ENCODE peak calls at places on chromosomes 6 and 20, in seven cellular contexts. P is AG08395; A is CD4-positive, CD25-positive, alpha-beta regulatory T cell; E is tibial artery; L is stimulated activated naive CD8-positive, alpha-beta T cell treated with anti-CD3 and anti-CD28 coated beads, Interleukin-15, amount 100 ng/mL, for 72 hours; D is Calu3; Z is iPS DF 6.9. Q is an unnamed sample.

GRCh38 chr20:57748601-57749130 is 38.9 kb upstream of the PMEPA1 start:
- DNase-seq in P (peak; percentile 93), A (no peak), E (peak; percentile 98), L (peak; percentile 39), D (peak; percentile 96), Z (no peak), Q (peak; percentile 93)

GRCh38 chr6:166554316-166554715 is 32.2 kb downstream of the RAMACL start:
- DNase-seq in P (no peak), A (no peak), E (no peak), L (no peak), D (no peak), Z (no peak), Q (no peak)

GRCh38 chr6:30974488-30975252 is 8.8 kb upstream of the MUC21 start:
- DNase-seq in P (no peak), A (no peak), E (no peak), L (no peak), D (no peak), Z (no peak), Q (no peak)

GRCh38 chr6:169165561-169166300 is 87.9 kb downstream of the THBS2 start:
- DNase-seq in P (no peak), A (no peak), E (peak; percentile 53), L (no peak), D (no peak), Z (no peak), Q (no peak)

GRCh38 chr6:49030621-49031020 is 432.4 kb downstream of the MMUT start:
- DNase-seq in P (no peak), A (no peak), E (no peak), L (no peak), D (no peak), Z (no peak), Q (no peak)

GRCh38 chr6:137791281-137792159 is 75.5 kb upstream of the TNFAIP3 start:
- DNase-seq in P (no peak), A (no peak), E (no peak), L (no peak), D (no peak), Z (no peak), Q (no peak)

GRCh38 chr20:2084703-2085102 is 16.9 kb upstream of the STK35 start:
- DNase-seq in P (peak; percentile 34), A (no peak), E (no peak), L (no peak), D (no peak), Z (no peak), Q (no peak)

GRCh38 chr6:152642578-152643375 is 5.6 kb upstream of the SYNE1 start:
- DNase-seq in P (peak; percentile 48), A (no peak), E (peak; percentile 65), L (peak; percentile 4), D (peak; percentile 59), Z (no peak), Q (peak; percentile 61)

GRCh38 chr6:82686719-82687118 is 323.1 kb downstream of the TPBG start:
- DNase-seq in P (no peak), A (no peak), E (no peak), L (no peak), D (no peak), Z (no peak), Q (no peak)

GRCh38 chr6:106666290-106667021 is 37.1 kb downstream of the QRSL1 start:
- DNase-seq in P (no peak), A (no peak), E (no peak), L (no peak), D (no peak), Z (peak; percentile 45), Q (no peak)

GRCh38 chr6:7912024-7912423 is 1.4 kb upstream of the TXNDC5 start:
- DNase-seq in P (no peak), A (no peak), E (no peak), L (no peak), D (no peak), Z (no peak), Q (peak; percentile 57)

GRCh38 chr6:32175711-32176475 is at the start of gene AGPAT1:
- DNase-seq in P (peak; percentile 99), A (peak; percentile 92), E (peak; percentile 99), L (peak; percentile 96), D (peak; percentile 100), Z (no peak), Q (peak; percentile 97)

GRCh38 chr6:140784573-140784972 is 1348.2 kb upstream of the GJE1 start:
- DNase-seq in P (no peak), A (no peak), E (no peak), L (no peak), D (no peak), Z (no peak), Q (peak; percentile 42)

GRCh38 chr6:27081188-27081587 is 166.3 kb upstream of the PRSS16 start:
- DNase-seq in P (no peak), A (no peak), E (no peak), L (no peak), D (no peak), Z (no peak), Q (no peak)

GRCh38 chr6:16747232-16748027 is 13.8 kb downstream of the ATXN1 start:
- DNase-seq in P (peak; percentile 66), A (no peak), E (no peak), L (no peak), D (no peak), Z (no peak), Q (peak; percentile 86)

GRCh38 chr6:29602564-29603361 is 17.8 kb downstream of the OR2H2 start:
- DNase-seq in P (no peak), A (no peak), E (no peak), L (no peak), D (peak; percentile 42), Z (no peak), Q (peak; percentile 46)

GRCh38 chr6:158879180-158879579 is 60.0 kb upstream of the EZR start:
- DNase-seq in P (no peak), A (no peak), E (no peak), L (no peak), D (no peak), Z (no peak), Q (no peak)

GRCh38 chr6:95599691-95600090 is 22.4 kb downstream of the MANEA start:
- DNase-seq in P (no peak), A (no peak), E (no peak), L (no peak), D (no peak), Z (no peak), Q (no peak)

GRCh38 chr6:42079941-42080464 is 29.7 kb downstream of the TAF8 start:
- DNase-seq in P (no peak), A (no peak), E (no peak), L (no peak), D (no peak), Z (no peak), Q (no peak)

GRCh38 chr6:134720353-134721094 is 229.4 kb downstream of the ALDH8A1 start:
- DNase-seq in P (no peak), A (no peak), E (no peak), L (no peak), D (no peak), Z (no peak), Q (no peak)

GRCh38 chr20:37407573-37408002 is 61.6 kb downstream of the SRC start:
- DNase-seq in P (no peak), A (no peak), E (no peak), L (no peak), D (no peak), Z (no peak), Q (no peak)

GRCh38 chr6:125750692-125751333 is 1.4 kb downstream of the HEY2 start:
- DNase-seq in P (no peak), A (no peak), E (no peak), L (no peak), D (no peak), Z (no peak), Q (peak; percentile 88)

GRCh38 chr6:78868124-78868523 is 773 bp downstream of the IRAK1BP1 start:
- DNase-seq in P (no peak), A (no peak), E (no peak), L (no peak), D (no peak), Z (no peak), Q (peak; percentile 82)

GRCh38 chr6:127832381-127832780 is 68.5 kb downstream of the THEMIS start:
- DNase-seq in P (no peak), A (no peak), E (no peak), L (no peak), D (no peak), Z (no peak), Q (no peak)

GRCh38 chr6:52233975-52234823 is 10.1 kb downstream of the IL17F start:
- DNase-seq in P (peak; percentile 78), A (no peak), E (no peak), L (no peak), D (peak; percentile 61), Z (peak; percentile 47), Q (peak; percentile 85)

GRCh38 chr6:30260036-30260504 is 46.9 kb upstream of the TRIM26 start:
- DNase-seq in P (no peak), A (no peak), E (no peak), L (peak; percentile 37), D (no peak), Z (no peak), Q (no peak)

GRCh38 chr6:22708469-22708868 is 139.1 kb downstream of the HDGFL1 start:
- DNase-seq in P (no peak), A (no peak), E (no peak), L (no peak), D (no peak), Z (no peak), Q (no peak)

GRCh38 chr6:138387577-138388368 is 10.1 kb downstream of the SMIM28 start:
- DNase-seq in P (no peak), A (no peak), E (no peak), L (no peak), D (no peak), Z (no peak), Q (peak; percentile 84)

GRCh38 chr6:109240370-109241084 is 141.7 kb downstream of the CD164 start:
- DNase-seq in P (no peak), A (no peak), E (no peak), L (no peak), D (no peak), Z (no peak), Q (no peak)

GRCh38 chr20:1646975-1647431 is 10.6 kb downstream of the SIRPG start:
- DNase-seq in P (no peak), A (no peak), E (no peak), L (no peak), D (no peak), Z (no peak), Q (no peak)

GRCh38 chr6:5506575-5506974 is 245.3 kb downstream of the FARS2 start:
- DNase-seq in P (no peak), A (no peak), E (no peak), L (no peak), D (no peak), Z (no peak), Q (no peak)

GRCh38 chr20:50412069-50412468 is 98.1 kb upstream of the PTPN1 start:
- DNase-seq in P (no peak), A (no peak), E (no peak), L (no peak), D (peak; percentile 48), Z (no peak), Q (no peak)

GRCh38 chr6:401239-401993 is 9.9 kb downstream of the IRF4 start:
- DNase-seq in P (no peak), A (no peak), E (no peak), L (no peak), D (no peak), Z (no peak), Q (no peak)

GRCh38 chr6:16136086-16136485 is 7.2 kb downstream of the MYLIP start:
- DNase-seq in P (no peak), A (peak; percentile 50), E (no peak), L (no peak), D (no peak), Z (no peak), Q (no peak)

GRCh38 chr20:32518593-32519366 is 66.4 kb downstream of the NOL4L start:
- DNase-seq in P (no peak), A (no peak), E (no peak), L (no peak), D (no peak), Z (no peak), Q (peak; percentile 14)

Q was measured in NCI-H69.